ENCODE peak calls at places on chromosomes 1 and 21, in five cellular contexts. One of them, this sample, is unnamed.

GRCh38 chr1:30044745-30045144 is 678.6 kb downstream of the MATN1 start:
- DNase-seq in sigmoid colon: no peak
- DNase-seq in iris pigment epithelial cell: no peak
- DNase-seq in ACHN: no peak
- DNase-seq in D341Med: no peak
- DNase-seq in this sample: no peak

GRCh38 chr1:179588425-179589024 is 3.1 kb upstream of the TDRD5 start:
- DNase-seq in sigmoid colon: no peak
- DNase-seq in iris pigment epithelial cell: no peak
- DNase-seq in ACHN: peak
- DNase-seq in D341Med: no peak
- DNase-seq in this sample: no peak

GRCh38 chr1:51519857-51520699 is 1.0 kb upstream of the EPS15 start:
- DNase-seq in sigmoid colon: no peak
- DNase-seq in iris pigment epithelial cell: peak
- DNase-seq in ACHN: peak
- DNase-seq in D341Med: no peak
- DNase-seq in this sample: no peak

GRCh38 chr1:227947425-227947677 is 381 bp downstream of the WNT9A start:
- DNase-seq in sigmoid colon: peak
- DNase-seq in iris pigment epithelial cell: no peak
- DNase-seq in ACHN: no peak
- DNase-seq in D341Med: no peak
- DNase-seq in this sample: peak

GRCh38 chr1:36561365-36561731 is 78.6 kb upstream of the CSF3R start:
- DNase-seq in sigmoid colon: no peak
- DNase-seq in iris pigment epithelial cell: no peak
- DNase-seq in ACHN: no peak
- DNase-seq in D341Med: peak
- DNase-seq in this sample: peak

GRCh38 chr21:29379517-29380054 is 80.9 kb downstream of the BACH1 start:
- DNase-seq in sigmoid colon: no peak
- DNase-seq in iris pigment epithelial cell: no peak
- DNase-seq in ACHN: no peak
- DNase-seq in D341Med: no peak
- DNase-seq in this sample: no peak

GRCh38 chr1:31834501-31834900 is 18.7 kb upstream of the SPOCD1 start:
- DNase-seq in sigmoid colon: no peak
- DNase-seq in iris pigment epithelial cell: no peak
- DNase-seq in ACHN: no peak
- DNase-seq in D341Med: no peak
- DNase-seq in this sample: no peak

GRCh38 chr1:12769976-12770505 is 3.5 kb upstream of the PRAMEF12 start:
- DNase-seq in sigmoid colon: no peak
- DNase-seq in iris pigment epithelial cell: no peak
- DNase-seq in ACHN: no peak
- DNase-seq in D341Med: no peak
- DNase-seq in this sample: no peak

GRCh38 chr1:1121611-1122077 is 5.8 kb upstream of the C1orf159 start:
- DNase-seq in sigmoid colon: peak
- DNase-seq in iris pigment epithelial cell: no peak
- DNase-seq in ACHN: no peak
- DNase-seq in D341Med: no peak
- DNase-seq in this sample: peak

GRCh38 chr1:241356187-241356518 is 852 bp downstream of the RGS7 start:
- DNase-seq in sigmoid colon: no peak
- DNase-seq in iris pigment epithelial cell: no peak
- DNase-seq in ACHN: no peak
- DNase-seq in D341Med: peak
- DNase-seq in this sample: no peak

GRCh38 chr1:9038881-9039760 is 12.9 kb upstream of the SLC2A7 start:
- DNase-seq in sigmoid colon: no peak
- DNase-seq in iris pigment epithelial cell: no peak
- DNase-seq in ACHN: no peak
- DNase-seq in D341Med: no peak
- DNase-seq in this sample: peak